ENCODE peak calls at places on chromosomes 3 and 15, in five cellular contexts. P is cardiac muscle cell, D is A549, L is nephron progenitor cell, Z is heart left ventricle. Y is an unnamed sample.

GRCh38 chr3:60250210-60250609 is 1001.0 kb downstream of the FHIT start:
- DNase-seq in P (no peak), L (no peak), D (no peak), Z (no peak), Y (no peak)

GRCh38 chr15:90790561-90790960 is 73.4 kb downstream of the BLM start:
- DNase-seq in D (no peak), Z (no peak), L (no peak), P (no peak), Y (no peak)

GRCh38 chr15:61119556-61119955 is 109.5 kb downstream of the RORA start:
- DNase-seq in Z (no peak), P (no peak), D (no peak), L (no peak), Y (no peak)

GRCh38 chr3:127614928-127615592 is 13.9 kb upstream of the PODXL2 start:
- DNase-seq in P (no peak), D (no peak), Z (no peak), L (no peak), Y (no peak)

GRCh38 chr3:120795017-120795648 is 52.6 kb downstream of the GTF2E1 start:
- DNase-seq in L (peak), P (peak), D (peak), Z (peak), Y (peak)

GRCh38 chr15:99403597-99403996 is 152.3 kb downstream of the LRRC28 start:
- DNase-seq in P (no peak), D (no peak), Z (no peak), L (no peak), Y (no peak)

GRCh38 chr15:37100109-37100873 is at the start of gene MEIS2:
- DNase-seq in L (peak), D (peak), Z (peak), P (peak), Y (peak)

GRCh38 chr15:89893027-89893426 is 767 bp downstream of the AP3S2 start:
- DNase-seq in Z (no peak), P (no peak), D (no peak), L (no peak), Y (no peak)

GRCh38 chr3:99862208-99862607 is 44.5 kb downstream of the CMSS1 start:
- DNase-seq in D (peak), Z (no peak), L (no peak), P (no peak), Y (no peak)

DNA sequence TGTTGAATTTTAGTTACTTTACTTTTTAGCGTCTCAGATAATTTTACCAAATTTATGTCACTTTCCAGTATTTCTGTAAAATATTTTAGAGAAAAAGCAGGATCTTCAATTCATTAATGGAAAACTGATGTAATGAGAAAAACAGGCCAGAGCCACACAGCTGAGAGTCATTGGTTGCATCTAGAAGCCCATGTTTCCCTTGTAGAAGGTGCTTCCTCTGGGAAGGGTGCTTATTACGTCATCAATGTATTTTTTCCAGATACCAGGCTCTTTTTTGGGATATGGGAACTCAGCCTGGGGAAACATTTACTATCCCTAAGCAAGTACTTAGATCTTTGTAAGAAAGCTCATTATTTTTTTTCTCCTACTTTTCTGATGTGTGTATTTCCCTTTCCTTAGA is 89.1 kb upstream of the PHLDB2 start:
- DNase-seq in D (no peak), P (no peak), Z (no peak), L (no peak), Y (no peak)
- TF ChIP-seq CTCF in D (no peak), P (no peak), Z (no peak), L (no peak), Y (no peak)

DNA sequence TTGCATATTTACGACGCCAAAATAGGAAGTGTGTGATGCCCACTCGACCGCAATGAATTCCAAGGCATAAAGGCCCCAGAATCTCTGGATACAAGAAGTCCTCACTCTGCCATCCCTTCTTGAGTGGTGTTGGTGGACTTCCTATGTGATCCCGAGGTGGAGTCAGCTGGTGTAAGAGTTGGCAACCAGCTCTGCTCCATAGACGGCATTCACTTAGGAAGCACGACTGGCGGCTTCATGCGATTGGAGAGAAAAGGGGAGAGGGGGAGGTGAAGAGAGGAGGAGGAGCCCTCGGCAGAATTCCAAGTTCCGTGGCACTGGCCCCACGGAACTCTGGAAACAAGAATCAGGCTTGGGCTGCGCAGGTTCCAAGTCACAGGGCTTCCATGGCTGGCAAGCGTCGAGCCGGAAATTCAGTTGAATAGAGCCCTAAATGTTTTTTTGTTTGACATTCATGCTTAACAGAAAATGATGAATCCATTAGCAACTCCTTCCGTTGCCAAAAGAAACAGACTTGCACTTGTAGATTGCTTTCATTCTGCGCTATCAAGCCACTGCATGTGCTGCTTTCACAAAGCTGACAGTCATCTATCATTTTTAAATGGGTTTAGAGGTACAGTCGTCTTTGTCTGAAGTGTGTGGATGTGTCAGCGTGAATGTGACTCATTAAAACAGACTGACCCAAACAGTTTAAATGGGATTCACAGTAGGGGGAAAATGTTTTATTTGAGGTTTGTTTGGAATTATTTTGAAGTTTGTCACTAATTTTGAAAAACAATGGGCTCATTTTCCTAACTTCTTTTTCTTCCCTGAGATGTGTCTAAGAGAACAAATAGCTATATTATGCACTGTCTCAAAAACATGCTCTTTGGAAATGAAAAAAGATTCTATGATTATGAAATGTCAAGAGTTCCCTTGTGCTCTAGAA is 428.3 kb upstream of the ATP11B start:
- DNase-seq in P (no peak), L (no peak), Z (no peak), D (no peak), Y (no peak)
- TF ChIP-seq CTCF in P (no peak), L (no peak), Z (no peak), D (no peak), Y (no peak)

GRCh38 chr15:79310985-79311900 is at the start of gene TMED3:
- DNase-seq in Z (peak), D (peak), L (peak), P (peak), Y (peak)
- TF ChIP-seq CTCF in Z (peak), D (peak), L (peak), P (no peak), Y (peak)

DNA sequence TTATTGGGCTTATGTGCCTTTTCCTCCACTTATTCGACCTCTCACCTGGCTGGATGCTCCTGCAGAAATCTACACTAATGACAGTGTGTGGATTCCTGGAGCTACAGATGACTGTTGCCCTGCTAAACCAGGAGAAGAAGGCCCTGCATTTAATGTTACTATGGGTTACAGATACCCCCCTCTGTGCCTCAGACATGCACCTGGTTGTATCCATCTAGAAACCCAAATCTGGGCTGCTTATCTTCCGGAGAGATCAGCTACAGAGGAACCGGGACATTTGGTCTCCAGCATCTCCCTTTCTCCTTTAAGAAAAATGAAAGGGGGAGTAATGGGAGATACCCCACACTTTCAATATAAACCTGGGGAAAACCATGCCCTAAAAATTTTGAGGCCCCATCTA is 710.0 kb downstream of the ROBO1 start:
- DNase-seq in D (no peak), L (no peak), P (no peak), Z (no peak), Y (no peak)
- TF ChIP-seq CTCF in D (no peak), L (no peak), P (no peak), Z (no peak), Y (no peak)

GRCh38 chr15:32034106-32034505 is 3.8 kb downstream of the CHRNA7 start:
- DNase-seq in Z (no peak), L (no peak), P (no peak), D (no peak), Y (no peak)
- TF ChIP-seq CTCF in Z (no peak), L (no peak), P (no peak), D (no peak), Y (no peak)

DNA sequence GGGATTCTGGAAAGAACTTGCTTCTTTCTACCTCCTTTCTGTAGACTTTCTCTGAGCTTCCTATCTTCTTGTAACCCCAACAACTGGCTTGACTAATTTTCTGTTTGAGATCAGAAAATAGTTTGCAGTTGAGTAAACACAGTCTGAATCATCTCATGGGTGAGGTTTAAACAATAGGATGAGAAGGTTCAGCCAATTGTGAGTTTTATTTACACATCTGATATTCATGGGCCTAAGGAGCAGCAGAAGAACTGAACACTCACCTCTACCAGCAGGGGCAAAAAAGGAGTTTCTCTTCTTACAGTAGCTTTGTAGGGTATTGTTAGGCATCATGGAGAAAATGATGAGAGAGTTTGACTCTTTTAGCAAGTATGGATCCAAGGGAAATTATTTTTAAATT is 54.2 kb downstream of the DTWD1 start:
- DNase-seq in L (no peak), D (peak), P (no peak), Z (no peak), Y (peak)
- TF ChIP-seq CTCF in L (no peak), D (no peak), P (no peak), Z (no peak), Y (peak)

DNA sequence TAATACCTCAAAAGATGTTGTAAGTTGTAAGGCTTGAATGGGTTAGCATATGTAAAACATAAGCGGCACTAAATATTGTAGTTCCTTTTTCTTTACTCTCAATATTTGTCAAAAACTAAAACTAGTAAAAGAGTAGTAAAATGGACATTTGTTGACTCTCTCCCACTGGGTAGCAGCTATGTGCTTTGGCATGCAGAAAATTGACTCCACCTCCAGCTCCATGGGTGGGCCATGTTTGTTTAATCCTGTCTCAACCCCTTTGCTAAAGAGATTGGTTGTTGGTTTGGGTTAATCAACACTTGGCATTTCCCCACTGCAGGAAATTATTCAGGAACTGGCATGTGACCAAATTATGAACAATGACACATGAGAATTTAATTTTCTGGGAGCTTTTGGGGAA is 114.8 kb downstream of the EOMES start:
- DNase-seq in P (no peak), Z (no peak), D (peak), L (no peak), Y (no peak)
- TF ChIP-seq CTCF in P (no peak), Z (no peak), D (no peak), L (no peak), Y (no peak)

GRCh38 chr3:134300520-134300919 is 49.9 kb upstream of the RYK start:
- DNase-seq in P (peak), D (peak), Z (no peak), L (no peak), Y (no peak)
- TF ChIP-seq CTCF in P (no peak), D (no peak), Z (peak), L (peak), Y (peak)

DNA sequence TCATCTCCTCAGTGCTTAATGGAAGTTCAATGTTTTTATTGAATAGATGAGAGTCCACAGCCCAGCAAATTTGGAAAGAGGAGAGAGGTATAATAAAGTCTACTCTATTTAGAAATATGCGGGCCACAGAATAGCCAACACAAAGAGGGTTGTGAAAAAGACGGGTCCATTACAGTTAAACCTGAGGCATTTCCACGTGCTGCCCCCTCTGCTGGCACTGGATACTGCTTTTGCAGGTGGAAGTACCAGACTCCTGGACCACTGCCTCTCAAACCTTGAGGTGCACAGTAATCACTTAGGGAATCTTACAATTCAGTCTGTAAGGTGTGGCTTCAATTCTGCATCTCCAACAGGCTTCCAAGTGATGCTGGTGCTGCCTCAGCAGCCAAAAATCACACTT is 3.0 kb upstream of the TFDP2 start:
- DNase-seq in L (peak), P (peak), Z (no peak), D (peak), Y (no peak)
- TF ChIP-seq CTCF in L (peak), P (no peak), Z (no peak), D (peak), Y (no peak)